ENCODE peak calls at places on chromosomes 16 and 17, in seven cellular contexts. K, Y, O, V, J, F and T are unnamed samples.

GRCh38 chr17:64358261-64358788 is 32.3 kb downstream of the PECAM1 start:
- DNase-seq in K (no peak), F (no peak), J (no peak), Y (no peak), O (no peak), V (no peak), T (no peak)

GRCh38 chr17:15332338-15332737 is 9.1 kb downstream of the TEKT3 start:
- DNase-seq in V (no peak), K (no peak), J (no peak), F (no peak), Y (no peak), O (no peak), T (no peak)

GRCh38 chr16:23924138-23924537 is 88.4 kb downstream of the PRKCB start:
- DNase-seq in Y (no peak), J (no peak), F (no peak), K (no peak), V (no peak), O (no peak), T (no peak)

GRCh38 chr17:11997147-11997971 is at the start of gene ZNF18:
- DNase-seq in V (peak; percentile 92), F (peak; percentile 96), Y (peak; percentile 99), K (peak; percentile 78), O (peak; percentile 98), J (peak; percentile 96), T (peak; percentile 98)

GRCh38 chr17:80263253-80264047 is 2.8 kb downstream of the RNF213 start:
- DNase-seq in J (peak; percentile 92), K (peak; percentile 78), F (peak; percentile 81), V (peak; percentile 91), O (peak; percentile 93), Y (peak; percentile 90), T (peak; percentile 87)

GRCh38 chr17:78526231-78527025 is 50.8 kb downstream of the DNAH17 start:
- DNase-seq in J (no peak), Y (no peak), O (peak; percentile 30), K (no peak), F (no peak), V (no peak), T (no peak)

GRCh38 chr17:2024572-2025219 is 438 bp downstream of the RTN4RL1 start:
- DNase-seq in K (no peak), F (no peak), J (no peak), V (no peak), O (no peak), Y (no peak), T (no peak)

GRCh38 chr16:85712841-85713240 is 24.1 kb upstream of the GINS2 start:
- DNase-seq in Y (no peak), O (no peak), F (no peak), V (no peak), J (no peak), K (no peak), T (no peak)

GRCh38 chr17:32275060-32276042 is 9.7 kb downstream of the RHBDL3 start:
- DNase-seq in K (no peak), J (no peak), O (no peak), V (peak; percentile 86), Y (peak; percentile 41), F (no peak), T (no peak)

GRCh38 chr16:1534021-1535020 is 855 bp downstream of the TMEM204 start:
- DNase-seq in K (no peak), O (no peak), Y (no peak), V (no peak), J (no peak), F (no peak), T (no peak)

GRCh38 chr16:66551788-66552287 is 538 bp upstream of the CKLF start:
- DNase-seq in F (no peak), Y (no peak), K (no peak), V (no peak), J (no peak), O (no peak), T (no peak)

GRCh38 chr16:15427648-15428239 is 6.6 kb upstream of the BMERB1 start:
- DNase-seq in O (peak; percentile 62), V (peak; percentile 82), F (no peak), K (no peak), J (peak; percentile 77), Y (peak; percentile 59), T (peak; percentile 77)

GRCh38 chr16:81567987-81568748 is 123.6 kb downstream of the CMIP start:
- DNase-seq in V (no peak), F (no peak), K (no peak), O (peak; percentile 58), J (peak; percentile 32), Y (no peak), T (peak; percentile 59)

GRCh38 chr17:50634123-50634914 is at the start of gene ABCC3:
- DNase-seq in J (no peak), Y (peak; percentile 77), K (no peak), F (no peak), O (peak; percentile 75), V (no peak), T (peak; percentile 77)

GRCh38 chr17:162689-163088 is 18.8 kb downstream of the DOC2B start:
- DNase-seq in O (no peak), F (no peak), Y (no peak), V (no peak), K (no peak), J (no peak), T (no peak)

GRCh38 chr17:11535231-11535630 is 63.0 kb upstream of the DNAH9 start:
- DNase-seq in F (no peak), V (no peak), Y (no peak), J (no peak), K (no peak), O (no peak), T (no peak)

GRCh38 chr17:41527076-41528023 is 758 bp downstream of the KRT19 start:
- DNase-seq in Y (peak; percentile 79), O (peak; percentile 44), J (no peak), F (no peak), K (no peak), V (no peak), T (peak; percentile 82)

DNA sequence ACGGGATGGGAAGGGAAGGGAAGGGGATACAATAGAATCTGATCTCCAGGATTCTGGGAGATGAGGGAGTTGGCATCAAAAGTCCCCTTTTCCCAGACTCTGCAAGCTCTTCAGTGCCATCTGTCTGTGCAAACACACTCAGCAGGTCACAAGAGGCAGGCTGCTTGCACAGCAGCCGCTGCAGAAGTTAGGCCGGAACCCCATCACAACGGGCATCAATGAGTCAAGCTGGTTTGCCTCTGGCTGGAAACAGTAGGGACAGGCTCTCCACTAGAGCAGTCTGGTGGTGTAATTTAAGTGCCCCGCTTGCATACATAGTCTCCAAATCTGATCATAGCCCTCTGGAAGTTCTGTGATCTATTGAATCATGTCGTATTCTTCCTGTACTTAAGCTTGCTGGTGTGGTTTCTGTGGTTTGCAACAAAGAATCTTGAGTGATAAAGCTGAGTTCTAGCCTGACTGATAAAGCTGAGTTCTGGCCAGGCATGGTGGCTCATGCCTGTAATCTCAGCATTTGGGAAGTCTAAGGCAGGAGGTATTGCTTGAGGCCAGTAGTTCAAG is 33.7 kb upstream of the KDM8 start:
- DNase-seq in Y (no peak), F (no peak), K (peak; percentile 53), V (peak; percentile 98), J (no peak), O (peak; percentile 40), T (no peak)
- TF ChIP-seq CTCF in Y (no peak), F (no peak), K (peak; percentile 33), V (peak; percentile 66), J (no peak), O (no peak), T (no peak)

DNA sequence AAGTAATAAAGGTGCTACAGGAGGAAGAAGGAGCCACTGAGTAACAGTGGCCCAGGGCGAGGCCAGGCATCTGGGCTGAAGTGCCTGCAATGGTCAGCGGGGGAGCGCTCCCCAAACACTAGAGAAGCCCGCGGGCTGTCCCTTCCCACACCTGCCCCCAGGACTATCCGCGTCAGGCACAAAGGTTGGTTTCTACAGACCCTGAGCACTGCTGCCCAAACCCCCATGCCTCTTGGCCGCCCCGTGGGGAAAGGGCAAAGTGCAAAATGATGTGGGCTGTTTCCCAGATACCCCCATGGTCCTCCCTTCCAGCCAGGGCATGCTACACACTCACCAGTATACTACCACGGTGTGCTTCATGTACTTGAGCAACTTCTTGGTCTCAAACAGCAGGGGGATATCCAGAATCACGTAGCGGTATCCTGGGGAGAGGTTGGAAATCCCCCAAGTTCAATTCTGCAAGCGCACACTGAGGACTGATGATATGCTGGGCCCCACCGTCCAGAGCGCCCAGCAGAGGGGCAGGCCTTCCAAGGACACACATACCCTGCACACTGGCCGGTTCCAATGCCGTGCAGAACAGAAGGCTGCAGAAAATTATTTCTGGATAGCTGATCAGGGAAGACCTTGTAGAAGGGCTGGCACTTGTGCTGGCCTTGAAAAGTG is 21.5 kb downstream of the DCAKD start:
- DNase-seq in O (no peak), F (no peak), K (no peak), V (no peak), Y (no peak), J (no peak), T (no peak)
- TF ChIP-seq CTCF in O (no peak), F (no peak), K (no peak), V (no peak), Y (no peak), J (no peak), T (no peak)

DNA sequence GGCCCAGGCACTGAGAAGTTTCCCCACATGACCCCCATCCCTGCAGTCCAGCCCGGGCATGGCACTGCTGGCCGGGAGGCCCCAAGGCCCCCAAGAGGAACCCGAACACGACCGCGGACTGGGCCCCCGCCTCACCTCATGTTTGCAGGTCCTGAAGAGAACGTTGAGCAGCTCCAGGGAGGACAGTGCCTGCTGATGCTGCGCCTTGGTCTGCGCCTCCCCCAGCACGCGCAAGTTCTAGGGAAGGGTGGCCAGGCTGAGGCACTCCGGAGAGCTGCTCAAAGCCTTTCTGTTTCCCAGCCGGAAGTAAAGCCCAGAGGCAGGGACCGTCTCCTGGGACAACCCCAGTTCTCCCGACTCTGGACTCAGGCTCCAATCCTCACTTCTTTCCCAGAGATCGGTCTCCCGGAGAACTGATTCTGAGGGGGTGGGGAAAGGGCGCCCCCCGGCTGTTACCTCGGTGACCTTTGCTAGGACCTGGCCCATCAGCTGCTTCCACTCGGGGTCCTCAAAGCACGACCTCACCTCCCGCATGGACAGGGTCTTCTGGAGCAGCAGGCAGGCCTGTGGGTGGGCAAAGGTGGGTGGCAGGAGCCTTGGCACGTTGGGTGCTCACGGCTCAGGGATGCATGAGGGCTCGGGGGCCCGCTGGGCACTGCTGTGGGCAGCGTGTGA is 13.7 kb downstream of the MYBBP1A start:
- DNase-seq in Y (peak; percentile 45), J (no peak), V (no peak), O (no peak), F (no peak), K (no peak), T (peak; percentile 56)
- TF ChIP-seq CTCF in Y (no peak), J (no peak), V (no peak), O (no peak), F (no peak), K (no peak), T (no peak)

DNA sequence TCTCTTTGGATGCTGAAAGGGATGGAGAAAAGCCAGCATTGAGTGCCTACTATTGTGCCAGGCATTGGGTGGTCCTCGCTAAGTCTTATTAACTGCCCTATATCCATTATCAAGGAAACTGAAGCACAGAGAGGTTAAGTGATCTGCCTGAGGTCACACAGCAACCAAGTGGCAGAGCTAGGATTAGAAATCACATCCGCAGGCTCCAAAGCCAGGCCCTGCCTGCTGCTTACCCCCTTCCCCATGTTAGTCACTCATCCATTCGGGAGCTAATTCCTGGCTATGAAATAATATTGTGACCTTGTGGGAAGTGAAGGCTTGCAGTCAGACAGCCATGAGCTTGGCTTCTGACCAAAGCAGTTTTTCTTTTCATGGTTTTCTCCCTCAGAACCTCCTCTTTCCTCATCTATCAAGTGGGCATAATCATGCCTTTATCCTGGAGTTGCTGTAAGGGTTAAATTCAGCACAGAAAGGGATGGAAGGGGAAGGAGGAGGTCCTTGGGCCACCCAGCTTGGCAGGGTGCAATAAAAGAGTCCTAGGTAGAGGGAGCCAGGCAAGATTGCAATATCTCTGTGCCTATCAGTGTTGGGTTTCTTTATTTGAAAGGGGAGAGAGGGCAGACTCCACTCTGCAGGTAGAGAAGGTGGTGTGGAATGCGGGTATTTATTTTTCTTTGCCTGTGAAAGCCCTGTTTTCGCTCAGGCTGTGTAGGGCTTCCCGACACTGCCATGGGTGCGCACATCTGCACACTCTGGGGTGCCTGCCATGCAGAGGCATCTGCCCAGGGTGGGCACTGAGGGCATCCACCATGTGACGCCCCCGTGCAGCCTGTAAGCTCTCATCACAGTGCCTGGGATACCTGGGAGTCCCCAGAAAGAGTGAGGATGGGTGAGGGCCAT is 11.3 kb downstream of the RAI1 start:
- DNase-seq in Y (no peak), O (no peak), V (no peak), F (no peak), J (no peak), K (no peak), T (no peak)
- TF ChIP-seq CTCF in Y (no peak), O (no peak), V (no peak), F (no peak), J (no peak), K (peak; percentile 1), T (no peak)